ENCODE peak calls at places on chromosomes 7 and 10, in eight cellular contexts. W is kidney glomerular epithelial cell, Y is midbrain, N is HS-5, Z is NCI-H2081, O is upper lobe of right lung, L is heart left ventricle, I is neural crest cell. F is an unnamed sample.

GRCh38 chr10:29598861-29599311 is 35.9 kb downstream of the SVIL start:
- DNase-seq in Z (no peak), N (no peak), Y (no peak), O (no peak), W (no peak), L (peak; percentile 55), I (no peak), F (no peak)

GRCh38 chr10:15046626-15047025 is 2.9 kb downstream of the OLAH start:
- DNase-seq in Z (no peak), W (peak; percentile 8), O (no peak), Y (no peak), I (no peak), L (no peak), N (no peak), F (no peak)

GRCh38 chr7:7972128-7972527 is 3.5 kb downstream of the GLCCI1 start:
- DNase-seq in Y (peak; percentile 45), O (no peak), N (no peak), Z (peak; percentile 14), L (no peak), W (no peak), I (no peak), F (no peak)

GRCh38 chr10:50362547-50363125 is 111.3 kb upstream of the ASAH2 start:
- DNase-seq in W (no peak), Z (no peak), Y (no peak), O (no peak), N (no peak), L (no peak), I (no peak), F (no peak)

GRCh38 chr10:29370092-29370611 is 81.3 kb downstream of the LYZL1 start:
- DNase-seq in O (no peak), L (no peak), N (no peak), Y (no peak), W (no peak), Z (no peak), I (no peak), F (no peak)

GRCh38 chr7:117193564-117193963 is 129.3 kb downstream of the WNT2 start:
- DNase-seq in I (no peak), W (no peak), L (no peak), N (no peak), Y (no peak), O (no peak), Z (no peak), F (no peak)

GRCh38 chr7:79540592-79540991 is 87.1 kb upstream of the MAGI2 start:
- DNase-seq in O (no peak), Z (no peak), W (no peak), L (no peak), I (no peak), Y (no peak), N (no peak), F (no peak)

GRCh38 chr7:45258533-45259226 is 101.1 kb downstream of the RAMP3 start:
- DNase-seq in I (no peak), N (no peak), Z (no peak), W (no peak), Y (no peak), L (no peak), O (no peak), F (no peak)

GRCh38 chr7:140676303-140676702 is 3.6 kb downstream of the ADCK2 start:
- DNase-seq in Z (no peak), L (no peak), W (no peak), N (no peak), O (no peak), I (no peak), Y (no peak), F (no peak)